ENCODE peak calls at places on chromosomes 16 and 17, in five cellular contexts. U is progenitor cell of endocrine pancreas; M is AG04450; V is activated CD8-positive, alpha-beta memory T cell treated with anti-CD3 and anti-CD28 coated beads for 1 hour; T is GM12891. G is an unnamed sample.

GRCh38 chr17:78797691-78798585 is 15.9 kb upstream of the CYTH1 start:
- DNase-seq in M (no peak), U (no peak), V (no peak), T (no peak), G (no peak)

GRCh38 chr16:3135120-3135715 is 389 bp downstream of the ZNF213 start:
- DNase-seq in T (no peak), V (no peak), U (no peak), M (no peak), G (no peak)

GRCh38 chr17:45228985-45229517 is 7.4 kb downstream of the FMNL1 start:
- DNase-seq in M (peak), V (peak), T (peak), U (no peak), G (no peak)

GRCh38 chr17:41329279-41329925 is 13.9 kb upstream of the KRTAP17-1 start:
- DNase-seq in V (no peak), M (no peak), U (peak), T (peak), G (no peak)

GRCh38 chr16:28977703-28978641 is 3.4 kb downstream of the SPNS1 start:
- DNase-seq in M (no peak), V (no peak), T (no peak), U (peak), G (no peak)

GRCh38 chr17:80034977-80035686 is 540 bp downstream of the TBC1D16 start:
- DNase-seq in T (peak), U (peak), V (no peak), M (no peak), G (no peak)

GRCh38 chr17:8018436-8018835 is 16.0 kb downstream of the GUCY2D start:
- DNase-seq in U (no peak), T (no peak), V (no peak), M (no peak), G (no peak)

GRCh38 chr17:79609616-79610150 is 1.2 kb downstream of the RBFOX3 start:
- DNase-seq in U (no peak), M (no peak), V (no peak), T (no peak), G (no peak)

GRCh38 chr17:77393274-77393600 is 252.5 kb downstream of the SEC14L1 start:
- DNase-seq in T (no peak), M (no peak), U (no peak), V (no peak), G (no peak)

GRCh38 chr16:46618516-46618915 is 2.7 kb downstream of the SHCBP1 start:
- DNase-seq in U (no peak), M (no peak), T (no peak), V (no peak), G (no peak)

GRCh38 chr17:7046127-7046724 is 2.3 kb upstream of the SLC16A11 start:
- DNase-seq in U (peak), V (no peak), M (no peak), T (no peak), G (peak)

GRCh38 chr16:56747486-56748045 is 17.6 kb downstream of the NUP93 start:
- DNase-seq in V (no peak), U (no peak), T (no peak), M (no peak), G (no peak)

GRCh38 chr16:11976850-11977205 is 294 bp downstream of the SNX29 start:
- DNase-seq in M (no peak), V (no peak), U (no peak), T (no peak), G (no peak)

GRCh38 chr17:68674271-68674925 is 73.2 kb upstream of the FAM20A start:
- DNase-seq in U (no peak), M (no peak), V (no peak), T (no peak), G (no peak)

GRCh38 chr17:15918261-15918660 is 26.7 kb upstream of the ADORA2B start:
- DNase-seq in M (no peak), T (no peak), U (no peak), V (no peak), G (no peak)

GRCh38 chr17:66304304-66305174 is 2.1 kb downstream of the PRKCA start:
- DNase-seq in V (no peak), T (no peak), M (no peak), U (no peak), G (no peak)

GRCh38 chr17:4604111-4604644 is 19.8 kb downstream of the SMTNL2 start:
- DNase-seq in M (no peak), V (no peak), U (no peak), T (peak), G (no peak)

GRCh38 chr17:45775148-45775547 is 9.0 kb upstream of the CRHR1 start:
- DNase-seq in U (no peak), V (no peak), T (no peak), M (no peak), G (no peak)

GRCh38 chr17:47742319-47743181 is 9.5 kb downstream of the TBX21 start:
- DNase-seq in M (no peak), U (peak), T (no peak), V (no peak), G (peak)

GRCh38 chr17:31310260-31310659 is 3.6 kb downstream of the EVI2B start:
- DNase-seq in T (no peak), V (peak), U (no peak), M (no peak), G (no peak)

GRCh38 chr17:61403846-61404701 is 4.4 kb downstream of the TBX2 start:
- DNase-seq in T (peak), M (no peak), V (no peak), U (no peak), G (no peak)

GRCh38 chr17:79174193-79174765 is 99.7 kb downstream of the ENGASE start:
- DNase-seq in M (no peak), V (no peak), T (no peak), U (no peak), G (no peak)

G was measured in type B pancreatic cell.